ENCODE peak calls at places on chromosomes 1 and 21, in five cellular contexts. S, E, K, H and M are unnamed samples.

GRCh38 chr1:37556712-37557196 is at the start of gene DNALI1:
- DNase-seq in S (peak; percentile 86), E (peak; percentile 76), K (peak; percentile 97), H (no peak), M (peak; percentile 98)

GRCh38 chr1:201251411-201251810 is 31.9 kb upstream of the PKP1 start:
- DNase-seq in S (no peak), E (no peak), K (no peak), H (no peak), M (no peak)

GRCh38 chr1:1285618-1286311 is 5.5 kb downstream of the SCNN1D start:
- DNase-seq in S (no peak), E (peak; percentile 31), K (peak; percentile 33), H (no peak), M (peak; percentile 53)

GRCh38 chr1:20719871-20720620 is 2.2 kb upstream of the KIF17 start:
- DNase-seq in S (no peak), E (no peak), K (peak; percentile 11), H (no peak), M (peak; percentile 24)

GRCh38 chr21:36237441-36237840 is 80.8 kb downstream of the DOP1B start:
- DNase-seq in S (no peak), E (no peak), K (no peak), H (no peak), M (no peak)

GRCh38 chr1:172467446-172467845 is 23.6 kb upstream of the PIGC start:
- DNase-seq in S (no peak), E (no peak), K (no peak), H (no peak), M (no peak)

GRCh38 chr1:232902766-232903357 is 47.5 kb upstream of the NTPCR start:
- DNase-seq in S (no peak), E (no peak), K (no peak), H (no peak), M (no peak)

GRCh38 chr1:157626099-157626498 is 28.2 kb upstream of the FCRL4 start:
- DNase-seq in S (no peak), E (no peak), K (peak; percentile 70), H (no peak), M (peak; percentile 87)

GRCh38 chr1:201028473-201028889 is 5.0 kb upstream of the KIF21B start:
- DNase-seq in S (no peak), E (no peak), K (no peak), H (no peak), M (no peak)

GRCh38 chr1:202283991-202284390 is 57.7 kb downstream of the UBE2T start:
- DNase-seq in S (no peak), E (no peak), K (no peak), H (no peak), M (no peak)

GRCh38 chr21:34544032-34544496 is 32.1 kb upstream of the KCNE1 start:
- DNase-seq in S (peak; percentile 63), E (peak; percentile 88), K (peak; percentile 73), H (peak; percentile 71), M (peak; percentile 91)

GRCh38 chr1:89149229-89149628 is 23.3 kb upstream of the GBP2 start:
- DNase-seq in S (no peak), E (peak; percentile 34), K (peak; percentile 57), H (no peak), M (peak; percentile 71)

GRCh38 chr1:45297604-45298356 is 28.9 kb upstream of the HPDL start:
- DNase-seq in S (no peak), E (no peak), K (no peak), H (no peak), M (no peak)

GRCh38 chr1:34407140-34407539 is 230.4 kb downstream of the C1orf94 start:
- DNase-seq in S (no peak), E (no peak), K (no peak), H (no peak), M (peak; percentile 19)

GRCh38 chr1:50681931-50682330 is 258.7 kb upstream of the DMRTA2 start:
- DNase-seq in S (no peak), E (no peak), K (no peak), H (no peak), M (no peak)

GRCh38 chr1:82807563-82807962 is 1006.8 kb downstream of the ADGRL2 start:
- DNase-seq in S (no peak), E (no peak), K (no peak), H (no peak), M (no peak)
- H3K9me3 ChIP-seq in S (no peaks in the 10 kb centered on the region), E (no peaks in the 10 kb centered on the region), K (no peaks in the 10 kb centered on the region), H (no peaks in the 10 kb centered on the region), M (no peaks in the 10 kb centered on the region)

GRCh38 chr1:4272568-4272967 is 372.5 kb upstream of the C1orf174 start:
- DNase-seq in S (no peak), E (no peak), K (no peak), H (no peak), M (no peak)
- H3K9me3 ChIP-seq in S (peaks cover 5% of the 10 kb centered on the region), E (no peaks in the 10 kb centered on the region), K (no peaks in the 10 kb centered on the region), H (no peaks in the 10 kb centered on the region), M (peaks cover 7% of the 10 kb centered on the region)

GRCh38 chr21:30625449-30625848 is 5.0 kb downstream of the KRTAP20-4 start:
- DNase-seq in S (no peak), E (no peak), K (no peak), H (no peak), M (no peak)
- H3K9me3 ChIP-seq in S (no peaks in the 10 kb centered on the region), E (no peaks in the 10 kb centered on the region), K (no peaks in the 10 kb centered on the region), H (no peaks in the 10 kb centered on the region), M (no peaks in the 10 kb centered on the region)

GRCh38 chr21:30642564-30642963 is at the start of gene KRTAP20-3:
- DNase-seq in S (no peak), E (no peak), K (no peak), H (no peak), M (no peak)

GRCh38 chr21:30646904-30647303 is 4.2 kb downstream of the KRTAP20-3 start:
- DNase-seq in S (no peak), E (no peak), K (no peak), H (no peak), M (no peak)
- H3K9me3 ChIP-seq in S (no peaks in the 10 kb centered on the region), E (no peaks in the 10 kb centered on the region), K (no peaks in the 10 kb centered on the region), H (peaks cover 6% of the 10 kb centered on the region), M (no peaks in the 10 kb centered on the region)

DNA sequence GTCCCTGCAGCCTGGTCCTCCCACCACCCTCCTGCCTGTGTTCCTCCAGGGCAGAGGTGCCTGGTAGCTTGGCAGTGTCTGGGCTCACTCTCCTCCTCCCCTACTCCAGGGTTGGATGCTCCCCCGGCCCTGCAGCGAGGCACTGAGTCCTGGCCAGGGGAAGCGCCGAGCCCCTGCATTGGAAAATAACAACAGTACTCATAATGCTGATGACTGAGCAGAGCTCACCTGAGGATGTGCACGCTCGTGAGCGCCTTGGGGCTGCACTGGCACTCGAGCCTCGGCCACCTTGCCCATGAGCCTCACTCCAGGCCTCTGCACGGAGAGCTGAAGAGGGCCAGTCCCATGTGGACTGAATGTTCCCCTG is 6.0 kb upstream of the ACTRT2 start:
- DNase-seq in S (no peak), E (no peak), K (no peak), H (no peak), M (no peak)
- H3K9me3 ChIP-seq in S (no peaks in the 10 kb centered on the region), E (no peaks in the 10 kb centered on the region), K (peaks cover 10% of the 10 kb centered on the region), H (no peaks in the 10 kb centered on the region), M (no peaks in the 10 kb centered on the region)

GRCh38 chr1:152392909-152393308 is 21.2 kb downstream of the CRNN start:
- DNase-seq in S (no peak), E (no peak), K (no peak), H (no peak), M (no peak)
- H3K9me3 ChIP-seq in S (no peaks in the 10 kb centered on the region), E (no peaks in the 10 kb centered on the region), K (peaks cover 74% of the 10 kb centered on the region), H (no peaks in the 10 kb centered on the region), M (peaks cover 89% of the 10 kb centered on the region)

GRCh38 chr21:40019076-40019475 is 151.8 kb downstream of the PCP4 start:
- DNase-seq in S (no peak), E (no peak), K (no peak), H (no peak), M (no peak)
- H3K9me3 ChIP-seq in S (no peaks in the 10 kb centered on the region), E (no peaks in the 10 kb centered on the region), K (no peaks in the 10 kb centered on the region), H (peaks cover 2% of the 10 kb centered on the region), M (peaks cover 8% of the 10 kb centered on the region)